ENCODE peak calls at places on chromosomes 2 and 18, in eight cellular contexts. B is BE2C, E is transverse colon, Y is HCT116, T is endothelial cell of umbilical vein, S is upper lobe of right lung, X is pancreas, L is OCI-LY7. F is an unnamed sample. For H3K4me1, the result is how much of the 10 kb centered on the place peaks cover.

GRCh38 chr18:44309185-44309584 is 371.5 kb upstream of the SETBP1 start:
- DNase-seq in S (no peak), X (no peak), E (no peak), L (no peak), Y (no peak), T (peak), B (no peak), F (no peak)

GRCh38 chr2:109382946-109383345 is 230.8 kb downstream of the SEPTIN10 start:
- DNase-seq in E (peak), T (peak), Y (no peak), S (peak), L (no peak), X (no peak), B (no peak), F (peak)

GRCh38 chr2:166088634-166089033 is 39.2 kb downstream of the SCN1A start:
- DNase-seq in B (no peak), T (peak), L (no peak), E (no peak), X (no peak), Y (no peak), S (no peak), F (peak)

GRCh38 chr2:230927711-230928341 is 2.8 kb upstream of the GPR55 start:
- DNase-seq in T (no peak), L (no peak), E (peak), X (no peak), S (peak), B (no peak), Y (no peak), F (peak)

GRCh38 chr2:68741238-68741637 is 6.6 kb downstream of the ARHGAP25 start:
- DNase-seq in B (no peak), S (no peak), X (no peak), T (no peak), L (peak), Y (no peak), E (no peak), F (no peak)

GRCh38 chr2:47808614-47809013 is 25.7 kb downstream of the MSH6 start:
- DNase-seq in B (no peak), T (no peak), E (no peak), Y (no peak), S (no peak), L (no peak), X (no peak), F (no peak)

GRCh38 chr2:179749210-179749609 is 112.2 kb downstream of the ZNF385B start:
- DNase-seq in Y (no peak), L (no peak), S (no peak), E (no peak), B (no peak), T (no peak), X (no peak), F (no peak)

GRCh38 chr18:21960189-21960588 is 209.2 kb upstream of the GATA6 start:
- DNase-seq in S (no peak), X (no peak), B (no peak), L (no peak), Y (no peak), T (no peak), E (no peak), F (no peak)

GRCh38 chr2:9074930-9075329 is 71.4 kb upstream of the MBOAT2 start:
- DNase-seq in T (no peak), E (no peak), B (no peak), S (no peak), Y (no peak), X (no peak), L (no peak), F (no peak)

GRCh38 chr18:79519751-79520472 is 124.2 kb downstream of the NFATC1 start:
- DNase-seq in L (peak), B (peak), E (no peak), Y (no peak), T (no peak), S (peak), X (no peak), F (peak)

GRCh38 chr2:43429366-43429765 is 166.5 kb downstream of the THADA start:
- DNase-seq in Y (no peak), S (no peak), T (no peak), B (no peak), L (no peak), E (no peak), X (no peak), F (no peak)

GRCh38 chr2:55051026-55051866 is 995 bp upstream of the RTN4 start:
- DNase-seq in T (peak), E (peak), L (peak), X (no peak), Y (peak), B (peak), S (no peak), F (peak)

GRCh38 chr2:54613361-54613760 is 110.1 kb upstream of the EML6 start:
- DNase-seq in Y (no peak), T (peak), S (no peak), X (no peak), B (no peak), L (no peak), E (no peak), F (no peak)

DNA sequence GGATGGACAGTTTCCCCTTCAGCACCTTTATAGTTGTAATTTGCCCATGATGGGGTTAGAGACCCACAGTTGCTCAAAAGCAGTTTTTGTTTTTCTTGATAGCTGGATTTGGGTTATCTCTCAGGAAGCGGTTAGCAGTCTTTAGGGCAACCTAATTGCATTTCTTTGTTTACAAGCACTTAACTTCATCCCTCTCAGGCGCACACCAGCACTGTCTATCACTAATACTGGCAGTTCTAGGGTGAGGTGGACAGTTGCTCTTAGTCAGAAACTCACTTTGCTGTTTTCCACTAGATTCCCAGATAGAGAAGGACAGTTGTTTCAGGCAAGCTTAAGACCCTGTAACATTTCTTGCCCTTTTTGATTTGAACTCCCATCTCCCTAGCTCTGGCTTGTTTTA is 146.0 kb downstream of the AGAP1 start:
- DNase-seq in B (no peak), E (no peak), S (no peak), L (no peak), T (no peak), Y (no peak), X (no peak), F (no peak)
- H3K4me3 ChIP-seq in B (peak), E (no peak), S (no peak), L (no peak), T (no peak), Y (no peak), X (no peak), F (no peak)

DNA sequence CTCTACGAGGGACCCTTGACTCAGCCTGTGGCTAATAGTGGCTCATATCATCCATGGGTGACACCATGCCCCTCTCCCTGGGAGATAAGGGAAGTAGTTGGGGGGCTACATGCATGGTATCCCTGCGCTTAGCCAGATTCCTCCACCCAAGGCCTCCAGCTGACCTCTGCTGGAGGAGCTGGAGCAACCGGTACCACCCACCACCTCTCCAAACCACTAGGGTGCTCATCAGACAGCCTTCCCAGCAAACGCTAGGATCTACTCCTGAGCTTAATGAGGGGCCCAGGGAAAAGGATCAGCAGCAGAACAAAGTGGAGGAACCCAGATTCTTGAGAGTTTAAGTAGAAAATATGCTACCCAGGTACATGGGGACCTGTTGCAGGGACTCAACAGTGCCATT is 75.9 kb upstream of the CAPN13 start:
- DNase-seq in B (no peak), T (no peak), Y (no peak), E (no peak), X (no peak), S (no peak), L (no peak), F (no peak)
- TF ChIP-seq CTCF in B (no peak), T (no peak), Y (no peak), E (no peak), X (no peak), S (no peak), L (no peak), F (no peak)

GRCh38 chr2:182506606-182507005 is 79.8 kb upstream of the PDE1A start:
- DNase-seq in T (peak), E (no peak), S (no peak), Y (no peak), B (no peak), X (no peak), L (no peak), F (peak)
- H3K4me1 ChIP-seq in T (under half), E (under half), S (under half), Y (under half), B (under half), X (under half), L (under half), F (under half)

DNA sequence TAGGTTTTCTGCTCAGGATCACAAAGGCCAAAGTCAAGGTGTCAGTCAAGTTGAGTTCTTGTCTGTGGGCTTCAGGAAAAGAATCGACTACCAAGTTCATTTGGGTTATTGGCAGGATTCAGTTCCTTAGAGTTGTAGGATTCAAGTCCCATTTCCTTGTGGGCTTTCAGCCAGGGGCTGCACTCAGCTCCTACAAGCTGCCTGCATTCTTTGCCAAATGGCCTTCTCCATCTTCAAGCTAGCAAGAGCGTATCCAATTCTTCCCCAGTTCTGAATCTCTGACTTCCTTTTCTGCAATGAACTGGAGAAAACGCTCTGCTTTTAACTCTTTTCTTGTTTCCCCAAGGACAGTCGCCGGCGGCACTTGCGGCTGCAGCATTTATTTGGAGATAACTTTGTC is 59.4 kb upstream of the SERPINE2 start:
- DNase-seq in S (no peak), T (no peak), B (no peak), E (no peak), Y (no peak), L (no peak), X (no peak), F (no peak)
- H3K4me3 ChIP-seq in S (no peak), T (no peak), B (no peak), E (no peak), Y (no peak), L (no peak), X (no peak), F (no peak)

DNA sequence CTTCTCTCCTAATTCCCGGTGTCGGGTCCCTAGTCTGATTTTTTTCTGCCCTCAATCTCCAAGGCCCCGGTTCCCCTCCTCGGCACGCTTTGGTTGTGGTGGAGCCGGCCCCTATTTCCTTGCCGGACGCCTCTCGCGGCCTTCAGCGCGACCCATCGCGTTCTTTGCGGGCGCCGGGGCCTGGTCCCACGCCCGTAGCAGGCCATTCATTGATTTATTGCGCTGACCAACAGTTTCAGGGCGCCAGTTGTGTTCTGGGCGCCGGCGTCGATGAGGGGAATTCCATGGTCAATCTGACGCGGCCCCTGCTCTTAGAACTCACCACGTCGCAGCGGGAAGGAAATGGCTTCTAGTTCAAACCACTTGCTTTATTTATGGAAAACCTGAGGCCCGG is 396 bp downstream of the CNOT9 start:
- DNase-seq in E (peak), T (peak), B (peak), S (peak), Y (peak), X (no peak), L (peak), F (peak)
- TF ChIP-seq CTCF in E (no peak), T (no peak), B (no peak), S (no peak), Y (no peak), X (no peak), L (no peak), F (no peak)

F was measured in osteoblast.